ENCODE peak calls at places on chromosomes 13 and 19, in five cellular contexts. Q, M, U, E and W are unnamed samples.

GRCh38 chr19:13956365-13956744 is 4.0 kb downstream of the DCAF15 start:
- DNase-seq in Q (no peak), M (no peak), U (no peak), E (no peak), W (no peak)

GRCh38 chr13:87810920-87811344 is 139.8 kb downstream of the SLITRK5 start:
- DNase-seq in Q (no peak), M (no peak), U (no peak), E (no peak), W (peak)

GRCh38 chr13:61777902-61778301 is 362.3 kb upstream of the PCDH20 start:
- DNase-seq in Q (no peak), M (no peak), U (no peak), E (no peak), W (no peak)

GRCh38 chr13:40261947-40262346 is 404.5 kb downstream of the FOXO1 start:
- DNase-seq in Q (no peak), M (no peak), U (no peak), E (no peak), W (no peak)

GRCh38 chr19:28785961-28786360 is 427.0 kb downstream of the UQCRFS1 start:
- DNase-seq in Q (no peak), M (no peak), U (no peak), E (no peak), W (no peak)

GRCh38 chr13:110340812-110341444 is 33.8 kb downstream of the COL4A2 start:
- DNase-seq in Q (no peak), M (peak), U (peak), E (peak), W (peak)

GRCh38 chr13:77918391-77919261 is at the start of gene EDNRB:
- DNase-seq in Q (no peak), M (peak), U (peak), E (peak), W (peak)

GRCh38 chr13:97359181-97360057 is 74.5 kb upstream of the RAP2A start:
- DNase-seq in Q (no peak), M (peak), U (peak), E (no peak), W (no peak)

GRCh38 chr19:54470276-54470887 is 2.7 kb downstream of the CDC42EP5 start:
- DNase-seq in Q (no peak), M (no peak), U (no peak), E (no peak), W (no peak)

GRCh38 chr19:14325863-14326262 is 55.4 kb upstream of the ADGRE5 start:
- DNase-seq in Q (no peak), M (no peak), U (no peak), E (no peak), W (no peak)

GRCh38 chr13:35600137-35600536 is 123.6 kb upstream of the MAB21L1 start:
- DNase-seq in Q (no peak), M (no peak), U (no peak), E (no peak), W (no peak)

GRCh38 chr13:34867590-34867989 is 74.5 kb upstream of the NBEA start:
- DNase-seq in Q (no peak), M (no peak), U (no peak), E (no peak), W (no peak)

GRCh38 chr19:42109896-42110295 is 22.4 kb downstream of the POU2F2 start:
- DNase-seq in Q (no peak), M (no peak), U (no peak), E (no peak), W (no peak)

GRCh38 chr13:75375329-75375728 is 106.6 kb downstream of the TBC1D4 start:
- DNase-seq in Q (no peak), M (no peak), U (no peak), E (no peak), W (no peak)

GRCh38 chr13:49926019-49926418 is 10.1 kb downstream of the SPRYD7 start:
- DNase-seq in Q (no peak), M (no peak), U (no peak), E (no peak), W (no peak)

GRCh38 chr19:4444765-4445741 is 12.5 kb downstream of the UBXN6 start:
- DNase-seq in Q (no peak), M (no peak), U (no peak), E (no peak), W (no peak)

GRCh38 chr13:37534181-37534580 is 64.4 kb downstream of the POSTN start:
- DNase-seq in Q (no peak), M (no peak), U (no peak), E (no peak), W (no peak)

GRCh38 chr13:35690546-35690945 is 214.1 kb upstream of the MAB21L1 start:
- DNase-seq in Q (no peak), M (no peak), U (no peak), E (no peak), W (no peak)

GRCh38 chr13:113970810-113971470 is 2.9 kb downstream of the C13orf46 start:
- DNase-seq in Q (no peak), M (peak), U (peak), E (peak), W (peak)

GRCh38 chr13:96984061-96984508 is 10.2 kb downstream of the OXGR1 start:
- DNase-seq in Q (no peak), M (no peak), U (peak), E (no peak), W (no peak)

GRCh38 chr19:29545866-29546582 is 20.2 kb downstream of the VSTM2B start:
- DNase-seq in Q (no peak), M (no peak), U (no peak), E (no peak), W (no peak)

GRCh38 chr19:35213678-35214632 is 14.6 kb downstream of the FAM187B start:
- DNase-seq in Q (peak), M (peak), U (peak), E (peak), W (peak)

GRCh38 chr13:108214511-108215383 is 589 bp downstream of the LIG4 start:
- DNase-seq in Q (no peak), M (peak), U (no peak), E (no peak), W (no peak)

GRCh38 chr19:50173144-50173543 is 10.1 kb upstream of the IZUMO2 start:
- DNase-seq in Q (no peak), M (no peak), U (peak), E (no peak), W (no peak)

GRCh38 chr13:64817721-64818120 is 2412.4 kb downstream of the PCDH9 start:
- DNase-seq in Q (no peak), M (no peak), U (no peak), E (no peak), W (no peak)

DNA sequence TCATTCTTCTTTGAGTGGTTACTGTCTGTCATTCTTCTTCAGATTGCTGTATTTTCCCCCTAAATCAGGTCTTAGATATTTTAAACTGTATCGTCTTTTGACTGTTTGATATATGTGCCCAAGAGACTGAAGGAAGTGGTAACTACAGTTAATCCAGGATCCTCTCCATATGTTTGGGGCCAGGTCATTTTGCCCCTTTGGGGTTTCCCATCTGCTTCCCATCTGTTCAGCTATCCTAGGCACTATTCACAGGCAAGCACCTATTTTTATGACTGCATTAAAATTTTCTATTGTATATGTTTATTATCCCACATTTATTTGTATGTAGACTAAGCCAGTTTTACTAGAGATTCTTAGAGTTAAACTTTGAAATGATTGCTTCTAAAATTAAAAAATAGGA is 244.2 kb downstream of the PCCA start:
- DNase-seq in Q (no peak), M (no peak), U (no peak), E (no peak), W (no peak)
- TF ChIP-seq CTCF in Q (no peak), M (no peak), U (no peak), E (no peak), W (no peak)

DNA sequence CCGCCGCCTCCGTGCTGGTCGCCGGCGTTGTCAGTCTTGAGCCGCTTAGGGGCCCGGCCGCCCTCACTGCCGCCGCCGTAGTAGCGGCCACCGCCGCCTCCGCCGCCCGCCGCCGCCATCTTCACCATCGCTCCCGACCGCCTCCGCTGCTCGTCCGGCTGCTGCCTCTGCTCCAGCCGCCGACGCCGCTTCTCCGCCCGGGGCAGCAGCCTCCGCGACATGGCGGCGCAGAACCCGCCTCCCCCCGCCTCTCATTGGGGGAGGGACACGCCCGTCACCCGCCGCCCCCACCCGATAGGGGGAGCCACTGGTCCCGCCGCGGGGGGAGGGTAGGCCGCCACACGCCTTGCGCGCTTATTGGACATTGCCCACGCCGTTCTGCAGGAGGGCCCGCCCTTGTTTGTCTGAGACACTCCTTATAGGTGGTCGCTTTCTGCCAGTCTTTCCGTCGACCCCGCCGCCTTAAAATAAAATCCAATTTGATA is at the start of gene HNRNPL:
- DNase-seq in Q (peak), M (no peak), U (peak), E (no peak), W (peak)
- TF ChIP-seq CTCF in Q (no peak), M (peak), U (peak), E (peak), W (peak)

DNA sequence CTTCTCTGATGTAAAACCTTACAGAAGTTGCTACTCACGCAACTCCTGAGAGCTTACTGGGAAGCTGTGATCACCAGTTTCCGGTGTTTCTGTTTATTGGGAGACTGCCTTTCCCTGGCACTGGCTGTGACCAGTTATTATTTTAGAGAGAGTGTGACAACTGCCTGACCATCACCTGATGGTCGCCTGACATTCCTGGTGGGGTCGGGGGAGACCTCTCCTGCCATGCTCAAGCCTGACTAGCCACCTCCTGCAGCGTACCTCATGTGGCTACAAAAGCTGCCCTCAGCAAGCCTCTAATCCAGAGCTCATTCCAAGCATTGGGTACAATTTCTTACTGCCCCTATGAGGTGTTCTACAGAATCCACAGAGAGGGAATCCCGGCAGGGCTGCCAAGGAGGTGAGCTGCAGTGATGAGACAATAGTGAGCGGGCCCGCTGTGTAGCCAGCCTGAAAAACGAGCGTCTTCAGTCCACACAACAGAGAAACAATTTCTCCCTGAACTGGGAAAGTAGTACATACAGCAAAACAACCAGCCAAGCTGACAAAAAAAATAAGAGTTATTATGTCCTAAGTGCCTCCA is 28.7 kb downstream of the GJA3 start:
- DNase-seq in Q (no peak), M (no peak), U (no peak), E (no peak), W (no peak)
- TF ChIP-seq CTCF in Q (no peak), M (no peak), U (no peak), E (no peak), W (no peak)

GRCh38 chr19:30649934-30650614 is 277.9 kb downstream of the ZNF536 start:
- DNase-seq in Q (no peak), M (peak), U (no peak), E (no peak), W (no peak)
- TF ChIP-seq CTCF in Q (peak), M (peak), U (peak), E (peak), W (peak)

GRCh38 chr19:33905473-33905936 is 108.8 kb downstream of the KCTD15 start:
- DNase-seq in Q (no peak), M (peak), U (peak), E (peak), W (no peak)

GRCh38 chr19:33904681-33905080 is 108.0 kb downstream of the KCTD15 start:
- DNase-seq in Q (no peak), M (peak), U (no peak), E (no peak), W (no peak)

GRCh38 chr19:33906578-33907335 is 110.1 kb downstream of the KCTD15 start:
- DNase-seq in Q (no peak), M (peak), U (no peak), E (peak), W (no peak)

GRCh38 chr19:33903489-33903850 is 106.8 kb downstream of the KCTD15 start:
- DNase-seq in Q (no peak), M (no peak), U (no peak), E (no peak), W (no peak)

DNA sequence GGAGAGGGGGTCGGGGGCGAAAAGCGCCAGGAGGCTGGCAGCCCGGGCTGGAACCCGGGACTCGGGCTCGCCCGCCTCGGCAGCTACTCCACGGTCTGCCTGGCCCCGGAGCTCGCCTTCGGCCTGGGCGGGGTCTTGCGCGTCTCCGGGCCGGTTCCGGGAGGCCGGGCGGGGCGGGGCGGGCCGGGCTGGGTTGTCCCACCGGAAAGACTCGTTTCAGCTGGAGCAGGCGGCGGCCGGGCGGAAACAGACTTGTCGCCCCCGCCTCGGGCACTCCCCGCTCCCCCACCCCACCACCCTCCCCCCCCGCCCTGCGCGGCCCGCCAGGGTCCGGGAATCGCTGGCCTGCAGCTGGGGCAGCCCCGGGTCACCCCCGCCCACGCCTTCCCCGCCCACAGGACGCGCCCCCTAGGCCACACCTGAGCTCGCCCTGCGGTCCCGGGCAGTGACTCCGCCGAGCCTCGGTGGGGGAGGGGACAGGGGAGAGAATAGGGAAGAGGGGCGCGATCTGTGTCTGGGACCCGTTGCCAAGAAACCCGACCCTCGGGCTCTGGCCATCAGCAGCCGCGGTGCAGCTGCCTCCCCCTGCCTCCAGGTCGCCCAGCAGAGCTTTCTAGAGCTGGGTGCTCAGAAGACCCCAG is 109.4 kb downstream of the KCTD15 start:
- DNase-seq in Q (peak), M (peak), U (peak), E (peak), W (peak)
- TF ChIP-seq CTCF in Q (no peak), M (no peak), U (no peak), E (no peak), W (no peak)

GRCh38 chr13:52169839-52170238 is 10.4 kb upstream of the NEK3 start:
- DNase-seq in Q (no peak), M (no peak), U (no peak), E (no peak), W (no peak)
- TF ChIP-seq CTCF in Q (no peak), M (no peak), U (no peak), E (no peak), W (no peak)

GRCh38 chr19:18589380-18590272 is 1.0 kb downstream of the REX1BD start:
- DNase-seq in Q (no peak), M (peak), U (peak), E (peak), W (peak)

GRCh38 chr19:18588611-18589379 is at the start of gene REX1BD:
- DNase-seq in Q (peak), M (peak), U (peak), E (peak), W (peak)

GRCh38 chr19:18591735-18592385 is 3.3 kb downstream of the REX1BD start:
- DNase-seq in Q (no peak), M (no peak), U (no peak), E (no peak), W (no peak)

GRCh38 chr19:18587962-18588610 is 512 bp upstream of the REX1BD start:
- DNase-seq in Q (no peak), M (no peak), U (no peak), E (no peak), W (no peak)

GRCh38 chr19:18590273-18591272 is 2.0 kb downstream of the REX1BD start:
- DNase-seq in Q (no peak), M (no peak), U (peak), E (no peak), W (peak)
- TF ChIP-seq CTCF in Q (no peak), M (no peak), U (peak), E (no peak), W (no peak)

DNA sequence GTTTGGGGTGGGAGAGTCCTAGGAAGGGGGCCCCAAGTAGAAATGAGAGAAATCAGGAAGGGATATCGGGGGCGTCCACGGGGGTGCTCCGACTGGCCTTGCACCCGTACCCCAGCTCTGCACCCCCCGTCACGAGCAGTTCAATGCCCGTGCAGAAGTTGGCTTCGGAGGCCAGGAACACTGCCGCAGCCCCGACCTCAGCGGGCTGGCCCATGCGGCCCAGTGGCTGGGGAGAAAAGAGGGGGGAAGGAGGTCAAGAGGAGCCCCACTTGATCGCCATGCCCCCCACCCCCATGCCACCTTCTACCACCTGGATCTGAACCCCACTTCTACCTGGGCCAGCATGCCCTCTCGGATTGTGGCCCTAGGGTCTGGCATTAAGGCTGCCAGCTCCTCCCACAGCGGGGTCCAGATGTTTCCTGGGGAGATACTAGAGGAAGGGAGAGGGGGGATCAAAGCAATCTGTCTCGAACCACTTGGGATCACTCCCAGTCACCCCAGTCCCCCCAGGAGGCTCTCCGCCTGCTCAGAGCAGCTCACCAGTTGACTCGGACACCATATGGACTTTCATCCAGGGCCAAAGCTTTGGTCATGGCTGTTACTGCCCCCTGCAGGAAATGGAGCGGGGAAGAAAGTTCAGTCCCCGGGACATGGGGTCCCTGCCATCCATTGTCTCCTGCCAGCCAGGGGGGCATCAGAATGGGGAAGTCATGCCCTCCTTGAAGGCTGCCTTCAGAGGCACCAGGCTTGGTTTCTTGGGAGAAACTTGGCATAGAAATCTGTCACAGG is 2.5 kb upstream of the BCAT2 start:
- DNase-seq in Q (no peak), M (no peak), U (no peak), E (no peak), W (no peak)
- TF ChIP-seq CTCF in Q (no peak), M (peak), U (no peak), E (no peak), W (no peak)

GRCh38 chr13:102399791-102400618 is 1.8 kb downstream of the FGF14 start:
- DNase-seq in Q (no peak), M (no peak), U (peak), E (peak), W (no peak)

GRCh38 chr13:102395174-102395573 is 6.7 kb downstream of the FGF14 start:
- DNase-seq in Q (no peak), M (no peak), U (no peak), E (no peak), W (no peak)

GRCh38 chr13:102395939-102396338 is 5.9 kb downstream of the FGF14 start:
- DNase-seq in Q (no peak), M (no peak), U (no peak), E (no peak), W (no peak)

GRCh38 chr13:102392810-102393209 is 9.0 kb downstream of the FGF14 start:
- DNase-seq in Q (no peak), M (no peak), U (no peak), E (no peak), W (no peak)

DNA sequence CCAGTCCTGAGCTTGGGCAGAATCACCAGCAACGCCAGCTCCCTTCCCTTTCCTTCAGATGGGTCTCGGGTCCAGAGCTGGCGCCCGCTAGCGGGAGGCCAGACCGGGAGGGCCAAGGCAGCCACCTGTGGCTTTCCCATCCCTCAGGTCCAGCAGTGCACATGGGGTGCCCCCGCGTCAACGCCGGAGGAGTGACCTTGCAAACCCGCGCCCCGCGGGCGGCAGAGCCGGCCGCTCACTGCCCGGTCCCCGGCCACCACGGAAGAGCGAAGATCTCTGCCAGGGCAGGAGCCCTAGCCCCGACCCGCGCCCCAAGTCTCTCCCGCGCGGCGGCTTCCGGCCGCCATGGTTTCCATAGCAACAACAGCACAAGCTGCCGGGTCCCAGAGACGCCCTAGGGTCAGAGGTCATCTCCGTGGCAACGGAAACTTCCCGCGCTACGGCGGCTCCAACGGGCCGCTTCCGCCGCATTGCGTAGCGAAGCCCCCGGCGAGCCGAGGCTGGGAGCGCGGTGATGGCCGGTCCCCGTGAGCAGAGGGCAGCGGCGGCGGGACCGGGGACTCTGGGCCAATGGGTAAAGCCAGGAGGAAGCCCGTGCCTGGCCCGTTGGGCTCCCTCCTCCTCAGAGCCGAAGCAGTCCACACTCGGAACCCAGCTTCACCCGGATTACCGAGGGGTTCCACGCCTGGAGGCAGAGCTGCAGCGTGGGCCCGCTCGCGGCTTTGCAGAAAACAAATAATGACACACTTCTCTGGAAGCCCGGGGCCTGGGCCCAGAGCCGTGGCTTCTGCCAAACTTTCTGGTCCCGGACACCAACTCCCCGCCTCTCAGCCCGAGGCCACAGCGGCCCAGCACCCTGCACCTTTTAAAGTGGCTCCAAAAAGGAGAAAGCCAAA is 7.4 kb downstream of the FGF14 start:
- DNase-seq in Q (peak), M (peak), U (peak), E (peak), W (peak)
- TF ChIP-seq CTCF in Q (no peak), M (peak), U (no peak), E (peak), W (no peak)